ENCODE peak calls at places on chromosomes 16 and 17, in four cellular contexts. One of them, this sample, is unnamed.

GRCh38 chr17:79529661-79530081 is 81.2 kb downstream of the RBFOX3 start:
- DNase-seq in adipocyte: no peak
- DNase-seq in A549: no peak
- DNase-seq in NCI-H1436 treated with DMSO at 0.1 percent for 48 hours: no peak
- DNase-seq in this sample: no peak

GRCh38 chr16:2860826-2861567 is 3.0 kb upstream of the PRSS22 start:
- DNase-seq in adipocyte: no peak
- DNase-seq in A549: no peak
- DNase-seq in NCI-H1436 treated with DMSO at 0.1 percent for 48 hours: no peak
- DNase-seq in this sample: no peak

GRCh38 chr17:81044764-81045589 is 10.0 kb downstream of the BAIAP2 start:
- DNase-seq in adipocyte: peak; percentile 49
- DNase-seq in A549: no peak
- DNase-seq in NCI-H1436 treated with DMSO at 0.1 percent for 48 hours: no peak
- DNase-seq in this sample: peak; percentile 87

GRCh38 chr16:61926766-61927165 is 109.5 kb downstream of the CDH8 start:
- DNase-seq in adipocyte: no peak
- DNase-seq in A549: no peak
- DNase-seq in NCI-H1436 treated with DMSO at 0.1 percent for 48 hours: peak; percentile 99
- DNase-seq in this sample: no peak

GRCh38 chr17:68972119-68972704 is 17.0 kb upstream of the ABCA8 start:
- DNase-seq in adipocyte: peak; percentile 82
- DNase-seq in A549: peak; percentile 49
- DNase-seq in NCI-H1436 treated with DMSO at 0.1 percent for 48 hours: no peak
- DNase-seq in this sample: no peak

GRCh38 chr16:19177111-19177747 is 9.2 kb downstream of the SYT17 start:
- DNase-seq in adipocyte: no peak
- DNase-seq in A549: no peak
- DNase-seq in NCI-H1436 treated with DMSO at 0.1 percent for 48 hours: no peak
- DNase-seq in this sample: no peak

GRCh38 chr16:27547134-27547533 is 2.6 kb downstream of the GTF3C1 start:
- DNase-seq in adipocyte: peak; percentile 86
- DNase-seq in A549: no peak
- DNase-seq in NCI-H1436 treated with DMSO at 0.1 percent for 48 hours: no peak
- DNase-seq in this sample: no peak

GRCh38 chr17:40548982-40549680 is 16.1 kb downstream of the CCR7 start:
- DNase-seq in adipocyte: peak; percentile 88
- DNase-seq in A549: peak; percentile 82
- DNase-seq in NCI-H1436 treated with DMSO at 0.1 percent for 48 hours: peak; percentile 56
- DNase-seq in this sample: peak; percentile 69

GRCh38 chr17:39687101-39687545 is 734 bp downstream of the PGAP3 start:
- DNase-seq in adipocyte: no peak
- DNase-seq in A549: no peak
- DNase-seq in NCI-H1436 treated with DMSO at 0.1 percent for 48 hours: no peak
- DNase-seq in this sample: no peak

GRCh38 chr17:19482571-19482970 is 51.1 kb upstream of the SLC47A1 start:
- DNase-seq in adipocyte: peak; percentile 70
- DNase-seq in A549: no peak
- DNase-seq in NCI-H1436 treated with DMSO at 0.1 percent for 48 hours: no peak
- DNase-seq in this sample: no peak

GRCh38 chr16:54938351-54939346 is 8.0 kb downstream of the IRX5 start:
- DNase-seq in adipocyte: no peak
- DNase-seq in A549: no peak
- DNase-seq in NCI-H1436 treated with DMSO at 0.1 percent for 48 hours: no peak
- DNase-seq in this sample: peak; percentile 75

GRCh38 chr17:73290399-73291259 is 21.2 kb downstream of the CDC42EP4 start:
- DNase-seq in adipocyte: no peak
- DNase-seq in A549: no peak
- DNase-seq in NCI-H1436 treated with DMSO at 0.1 percent for 48 hours: no peak
- DNase-seq in this sample: no peak

GRCh38 chr16:12078405-12079245 is 102.1 kb downstream of the SNX29 start:
- DNase-seq in adipocyte: no peak
- DNase-seq in A549: no peak
- DNase-seq in NCI-H1436 treated with DMSO at 0.1 percent for 48 hours: no peak
- DNase-seq in this sample: peak; percentile 54

GRCh38 chr17:16977932-16978331 is 6.0 kb upstream of the TNFRSF13B start:
- DNase-seq in adipocyte: peak; percentile 2
- DNase-seq in A549: no peak
- DNase-seq in NCI-H1436 treated with DMSO at 0.1 percent for 48 hours: no peak
- DNase-seq in this sample: no peak

GRCh38 chr17:34306466-34306865 is 12.8 kb upstream of the CCL8 start:
- DNase-seq in adipocyte: peak; percentile 77
- DNase-seq in A549: peak; percentile 22
- DNase-seq in NCI-H1436 treated with DMSO at 0.1 percent for 48 hours: no peak
- DNase-seq in this sample: no peak

GRCh38 chr17:15087946-15088345 is 177.2 kb downstream of the PMP22 start:
- DNase-seq in adipocyte: no peak
- DNase-seq in A549: no peak
- DNase-seq in NCI-H1436 treated with DMSO at 0.1 percent for 48 hours: no peak
- DNase-seq in this sample: no peak

GRCh38 chr16:16021988-16022682 is 72.7 kb downstream of the ABCC1 start:
- DNase-seq in adipocyte: peak; percentile 99
- DNase-seq in A549: peak; percentile 98
- DNase-seq in NCI-H1436 treated with DMSO at 0.1 percent for 48 hours: no peak
- DNase-seq in this sample: peak; percentile 92

GRCh38 chr17:16313159-16314090 is 39.8 kb downstream of the CENPV start:
- DNase-seq in adipocyte: no peak
- DNase-seq in A549: no peak
- DNase-seq in NCI-H1436 treated with DMSO at 0.1 percent for 48 hours: no peak
- DNase-seq in this sample: no peak

GRCh38 chr17:16474012-16474725 is 17.8 kb downstream of the LRRC75A start:
- DNase-seq in adipocyte: no peak
- DNase-seq in A549: no peak
- DNase-seq in NCI-H1436 treated with DMSO at 0.1 percent for 48 hours: no peak
- DNase-seq in this sample: no peak

GRCh38 chr17:73552300-73553088 is 91.8 kb downstream of the SDK2 start:
- DNase-seq in adipocyte: no peak
- DNase-seq in A549: no peak
- DNase-seq in NCI-H1436 treated with DMSO at 0.1 percent for 48 hours: no peak
- DNase-seq in this sample: no peak

GRCh38 chr17:19370493-19370960 is 7.8 kb upstream of the MAPK7 start:
- DNase-seq in adipocyte: no peak
- DNase-seq in A549: no peak
- DNase-seq in NCI-H1436 treated with DMSO at 0.1 percent for 48 hours: no peak
- DNase-seq in this sample: no peak

GRCh38 chr16:83532634-83533033 is 275.1 kb upstream of the HSBP1 start:
- DNase-seq in adipocyte: no peak
- DNase-seq in A549: no peak
- DNase-seq in NCI-H1436 treated with DMSO at 0.1 percent for 48 hours: no peak
- DNase-seq in this sample: no peak

This sample was measured in upper lobe of right lung.